ENCODE peak calls at places on chromosomes 12 and 14, in six cellular contexts. L is uterus, U is cardiac muscle cell, S is breast epithelium, M is transverse colon, E is neural progenitor cell. F is an unnamed sample. For H3K4me1, the result is how much of the 10 kb centered on the place peaks cover.

GRCh38 chr14:65491274-65491673 is 78.7 kb downstream of the FUT8 start:
- DNase-seq in L (no peak), U (no peak), S (no peak), M (no peak), E (no peak), F (no peak)

GRCh38 chr14:34356267-34356660 is 105.8 kb downstream of the SPTSSA start:
- DNase-seq in L (no peak), U (no peak), S (no peak), M (no peak), E (no peak), F (no peak)

GRCh38 chr14:73269729-73270651 is 32.7 kb downstream of the PAPLN start:
- DNase-seq in L (peak), U (peak), S (no peak), M (peak), E (peak), F (peak)

GRCh38 chr12:22306311-22306710 is 28.2 kb downstream of the ST8SIA1 start:
- DNase-seq in L (no peak), U (no peak), S (no peak), M (no peak), E (no peak), F (no peak)

GRCh38 chr14:105487449-105487985 is 831 bp downstream of the CRIP1 start:
- DNase-seq in L (peak), U (no peak), S (no peak), M (peak), E (peak), F (no peak)

GRCh38 chr14:91399868-91400640 is 17.6 kb downstream of the CCDC88C start:
- DNase-seq in L (no peak), U (no peak), S (no peak), M (peak), E (no peak), F (peak)

GRCh38 chr12:57087689-57088441 is 1.0 kb upstream of the NAB2 start:
- DNase-seq in L (peak), U (peak), S (peak), M (peak), E (peak), F (peak)

GRCh38 chr14:77023001-77023996 is 5.2 kb downstream of the IRF2BPL start:
- DNase-seq in L (peak), U (peak), S (no peak), M (peak), E (peak), F (no peak)

GRCh38 chr12:119208626-119209061 is 29.9 kb downstream of the HSPB8 start:
- DNase-seq in L (peak), U (peak), S (peak), M (peak), E (peak), F (no peak)

GRCh38 chr12:78641837-78642423 is 222.6 kb upstream of the SYT1 start:
- DNase-seq in L (no peak), U (no peak), S (no peak), M (no peak), E (no peak), F (no peak)

GRCh38 chr14:51242545-51243490 is 2.8 kb downstream of the TMX1 start:
- DNase-seq in L (no peak), U (no peak), S (no peak), M (no peak), E (peak), F (no peak)

GRCh38 chr12:93339695-93340094 is 38.0 kb upstream of the NUDT4 start:
- DNase-seq in L (no peak), U (peak), S (no peak), M (no peak), E (no peak), F (no peak)

GRCh38 chr14:75018684-75019083 is 16.0 kb downstream of the EIF2B2 start:
- DNase-seq in L (no peak), U (no peak), S (no peak), M (peak), E (no peak), F (peak)

GRCh38 chr12:56521209-56521589 is 421 bp upstream of the RBMS2 start:
- DNase-seq in L (peak), U (no peak), S (no peak), M (peak), E (no peak), F (no peak)

GRCh38 chr12:70267550-70267949 is 24.3 kb downstream of the CNOT2 start:
- DNase-seq in L (no peak), U (no peak), S (no peak), M (no peak), E (no peak), F (no peak)

GRCh38 chr14:105497671-105498429 is 6.8 kb downstream of the TEDC1 start:
- DNase-seq in L (no peak), U (no peak), S (no peak), M (no peak), E (no peak), F (no peak)

GRCh38 chr12:56987551-56988053 is 18.7 kb downstream of the ZBTB39 start:
- DNase-seq in L (peak), U (peak), S (peak), M (peak), E (peak), F (peak)

GRCh38 chr12:12201274-12201758 is 65.5 kb downstream of the LRP6 start:
- DNase-seq in L (no peak), U (peak), S (no peak), M (no peak), E (no peak), F (no peak)

GRCh38 chr14:52650774-52651173 is 44.6 kb downstream of the ERO1A start:
- DNase-seq in L (no peak), U (no peak), S (no peak), M (no peak), E (peak), F (no peak)

GRCh38 chr14:74207943-74208342 is 31.3 kb upstream of the VSX2 start:
- DNase-seq in L (no peak), U (no peak), S (no peak), M (no peak), E (peak), F (no peak)

GRCh38 chr12:50750366-50750765 is 13.5 kb upstream of the ATF1 start:
- DNase-seq in L (no peak), U (no peak), S (no peak), M (no peak), E (no peak), F (no peak)

GRCh38 chr12:87953257-87953860 is 75.8 kb downstream of the C12orf50 start:
- DNase-seq in L (no peak), U (peak), S (no peak), M (no peak), E (peak), F (no peak)

DNA sequence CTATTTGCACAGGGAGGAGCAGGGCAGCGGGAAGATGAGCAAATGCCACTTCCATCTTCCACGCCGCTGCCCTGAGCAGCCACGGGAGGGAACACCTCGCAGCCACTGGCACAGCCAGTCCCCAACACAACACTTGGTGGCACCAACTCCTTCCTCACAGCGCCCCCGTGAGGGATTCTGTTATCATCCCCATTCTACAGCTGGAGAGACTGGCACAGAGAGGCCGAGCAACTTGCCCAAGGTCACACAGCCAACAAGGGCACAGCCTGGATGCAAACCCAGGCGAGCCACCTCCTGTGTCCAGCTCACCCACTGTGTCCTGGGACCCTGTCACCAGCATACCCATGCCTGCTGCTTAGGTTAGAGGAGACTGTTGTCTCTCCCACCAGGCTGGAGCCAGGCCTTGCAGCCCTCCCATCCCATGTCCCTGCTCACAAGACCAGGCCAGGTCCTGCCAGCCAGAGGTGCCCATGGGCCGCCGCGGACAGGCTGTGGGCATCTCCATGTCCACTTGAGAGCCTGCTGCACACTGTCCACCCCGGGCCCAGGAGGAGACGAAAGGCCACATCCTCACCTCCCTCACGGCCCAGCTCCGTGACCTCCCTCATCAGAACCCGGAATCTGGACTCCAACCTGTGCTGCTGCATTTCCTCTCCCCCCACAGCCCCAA is 57.0 kb downstream of the NCOR2 start:
- DNase-seq in L (no peak), U (no peak), S (peak), M (peak), E (no peak), F (no peak)
- H3K4me1 ChIP-seq in L (under half), U (half or more), S (half or more), M (half or more), E (half or more), F (half or more)

GRCh38 chr12:132657004-132657727 is 30.0 kb downstream of the POLE start:
- DNase-seq in L (no peak), U (no peak), S (no peak), M (no peak), E (no peak), F (no peak)
- H3K27ac ChIP-seq in L (no peak), U (no peak), S (no peak), M (no peak), E (no peak), F (no peak)

GRCh38 chr12:6644903-6645302 is 2.3 kb downstream of the ACRBP start:
- DNase-seq in L (peak), U (peak), S (no peak), M (peak), E (peak), F (no peak)
- TF ChIP-seq CTCF in L (peak), U (peak), S (no peak), M (no peak), E (peak), F (no peak)

GRCh38 chr12:131056626-131057025 is 102.9 kb downstream of the ADGRD1 start:
- DNase-seq in L (no peak), U (no peak), S (no peak), M (no peak), E (no peak), F (no peak)

GRCh38 chr12:131055093-131055465 is 101.4 kb downstream of the ADGRD1 start:
- DNase-seq in L (no peak), U (no peak), S (no peak), M (no peak), E (no peak), F (no peak)

GRCh38 chr12:131054345-131055092 is 100.8 kb downstream of the ADGRD1 start:
- DNase-seq in L (no peak), U (no peak), S (no peak), M (no peak), E (no peak), F (no peak)

GRCh38 chr12:131057211-131057721 is 103.6 kb downstream of the ADGRD1 start:
- DNase-seq in L (peak), U (no peak), S (no peak), M (no peak), E (no peak), F (no peak)

GRCh38 chr12:131055596-131056233 is 102.0 kb downstream of the ADGRD1 start:
- DNase-seq in L (no peak), U (no peak), S (no peak), M (no peak), E (no peak), F (no peak)
- H3K4me1 ChIP-seq in L (under half), U (under half), S (under half), M (under half), E (under half), F (under half)

GRCh38 chr14:102951799-102952198 is 29.3 kb downstream of the AMN start:
- DNase-seq in L (no peak), U (no peak), S (no peak), M (no peak), E (no peak), F (no peak)
- H3K27ac ChIP-seq in L (no peak), U (peak), S (no peak), M (no peak), E (no peak), F (no peak)

GRCh38 chr12:27014859-27015729 is 910 bp upstream of the TM7SF3 start:
- DNase-seq in L (no peak), U (no peak), S (no peak), M (no peak), E (no peak), F (no peak)

GRCh38 chr12:27014085-27014858 is at the start of gene TM7SF3:
- DNase-seq in L (peak), U (peak), S (peak), M (peak), E (peak), F (peak)

GRCh38 chr12:27013606-27014084 is 539 bp downstream of the TM7SF3 start:
- DNase-seq in L (no peak), U (peak), S (no peak), M (peak), E (peak), F (no peak)

GRCh38 chr12:27018071-27018470 is 3.9 kb upstream of the TM7SF3 start:
- DNase-seq in L (no peak), U (peak), S (no peak), M (no peak), E (no peak), F (no peak)

DNA sequence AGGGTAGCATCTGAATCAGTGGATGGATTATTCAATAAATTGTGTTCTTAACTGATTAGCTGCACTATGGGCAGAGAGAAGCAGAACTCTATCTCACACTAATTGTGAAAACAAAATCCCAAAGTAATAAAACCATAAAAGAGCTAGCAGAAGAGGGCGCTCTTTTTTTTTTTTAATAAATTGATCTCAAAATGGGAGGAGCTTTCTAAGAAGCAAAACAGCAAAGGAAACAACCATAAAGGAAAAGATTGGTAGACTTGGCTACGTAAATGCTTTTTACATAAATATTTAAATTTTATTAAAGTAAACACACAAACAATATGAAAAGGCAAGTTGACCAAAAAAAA is 1.5 kb upstream of the TM7SF3 start:
- DNase-seq in L (no peak), U (peak), S (no peak), M (no peak), E (no peak), F (no peak)
- TF ChIP-seq CTCF in L (peak), U (peak), S (no peak), M (no peak), E (peak), F (no peak)

F was measured in pancreas.